ENCODE peak calls at places on chromosomes 6 and 20, in four cellular contexts. B, U, E and F are unnamed samples.

GRCh38 chr6:89454300-89454699 is 21.3 kb downstream of the ANKRD6 start:
- DNase-seq in B (no peak), U (no peak), E (no peak), F (no peak)

GRCh38 chr20:62887147-62887859 is 25.7 kb upstream of the TCFL5 start:
- DNase-seq in B (peak), U (peak), E (peak), F (peak)

GRCh38 chr6:74607468-74607867 is 598.4 kb downstream of the COL12A1 start:
- DNase-seq in B (no peak), U (no peak), E (no peak), F (no peak)

GRCh38 chr6:126804255-126805064 is 314.0 kb upstream of the RSPO3 start:
- DNase-seq in B (peak), U (peak), E (peak), F (peak)

GRCh38 chr6:21201181-21201580 is 392.4 kb upstream of the SOX4 start:
- DNase-seq in B (no peak), U (no peak), E (no peak), F (no peak)

GRCh38 chr6:49933526-49933925 is 30.4 kb downstream of the DEFB114 start:
- DNase-seq in B (no peak), U (no peak), E (no peak), F (no peak)

GRCh38 chr6:99568103-99568933 is at the start of gene CCNC:
- DNase-seq in B (peak), U (peak), E (peak), F (peak)

GRCh38 chr6:15516923-15517560 is 145.8 kb downstream of the DTNBP1 start:
- DNase-seq in B (no peak), U (no peak), E (no peak), F (no peak)